ENCODE peak calls at places on chromosomes 2 and 18, in five cellular contexts. K is esophagus squamous epithelium, I is brain microvascular endothelial cell, F is pancreas, B is adrenal gland. U is an unnamed sample.

GRCh38 chr2:222912117-222912516 is 51.3 kb downstream of the ACSL3 start:
- DNase-seq in K (no peak), I (no peak), F (no peak), B (no peak), U (no peak)

GRCh38 chr18:56001576-56001975 is 413.6 kb upstream of the TCF4 start:
- DNase-seq in K (no peak), I (no peak), F (no peak), B (no peak), U (no peak)

GRCh38 chr2:96771792-96772618 is 11.3 kb downstream of the CNNM4 start:
- DNase-seq in K (no peak), I (no peak), F (peak), B (no peak), U (no peak)

GRCh38 chr18:39653221-39653620 is 2087.6 kb upstream of the CELF4 start:
- DNase-seq in K (no peak), I (no peak), F (no peak), B (no peak), U (no peak)

GRCh38 chr2:66897181-66897580 is 462.3 kb downstream of the MEIS1 start:
- DNase-seq in K (no peak), I (peak), F (no peak), B (no peak), U (no peak)

GRCh38 chr18:74635202-74635969 is 37.7 kb downstream of the ZNF407 start:
- DNase-seq in K (no peak), I (no peak), F (no peak), B (no peak), U (no peak)

GRCh38 chr2:10658041-10658913 is 31.5 kb downstream of the NOL10 start:
- DNase-seq in K (no peak), I (peak), F (no peak), B (no peak), U (peak)

GRCh38 chr2:147524912-147525311 is 319.9 kb upstream of the ACVR2A start:
- DNase-seq in K (no peak), I (no peak), F (no peak), B (no peak), U (no peak)

GRCh38 chr18:63317556-63317946 is 2.0 kb downstream of the BCL2 start:
- DNase-seq in K (no peak), I (no peak), F (no peak), B (no peak), U (no peak)

GRCh38 chr2:62202019-62202722 is 6.3 kb downstream of the B3GNT2 start:
- DNase-seq in K (no peak), I (no peak), F (no peak), B (peak), U (no peak)

GRCh38 chr2:20706786-20707185 is 39.8 kb downstream of the GDF7 start:
- DNase-seq in K (no peak), I (no peak), F (no peak), B (no peak), U (no peak)

GRCh38 chr2:10286216-10287037 is 16.3 kb upstream of the HPCAL1 start:
- DNase-seq in K (no peak), I (no peak), F (peak), B (no peak), U (no peak)

GRCh38 chr2:36697424-36698066 is 1.0 kb downstream of the VIT start:
- DNase-seq in K (no peak), I (no peak), F (no peak), B (no peak), U (no peak)

GRCh38 chr2:235595420-235596010 is 101.7 kb downstream of the AGAP1 start:
- DNase-seq in K (no peak), I (peak), F (no peak), B (peak), U (no peak)

GRCh38 chr2:116510117-116510671 is 1304.3 kb upstream of the DDX18 start:
- DNase-seq in K (no peak), I (no peak), F (no peak), B (no peak), U (no peak)

GRCh38 chr2:173119069-173119807 is 43.6 kb downstream of the MAP3K20 start:
- DNase-seq in K (no peak), I (no peak), F (peak), B (no peak), U (no peak)

GRCh38 chr2:73028841-73029240 is 42.7 kb downstream of the SFXN5 start:
- DNase-seq in K (no peak), I (peak), F (no peak), B (no peak), U (no peak)

GRCh38 chr2:201482543-201482942 is 31.0 kb downstream of the STRADB start:
- DNase-seq in K (no peak), I (no peak), F (no peak), B (no peak), U (no peak)

GRCh38 chr2:120564213-120565094 is 171.2 kb upstream of the GLI2 start:
- DNase-seq in K (no peak), I (no peak), F (no peak), B (no peak), U (peak)

GRCh38 chr2:240163056-240163714 is 22.7 kb upstream of the OTOS start:
- DNase-seq in K (no peak), I (no peak), F (no peak), B (no peak), U (no peak)

GRCh38 chr2:213164263-213164662 is 12.9 kb upstream of the IKZF2 start:
- DNase-seq in K (no peak), I (no peak), F (no peak), B (no peak), U (no peak)

GRCh38 chr18:75220786-75221355 is 10.3 kb downstream of the TSHZ1 start:
- DNase-seq in K (no peak), I (no peak), F (no peak), B (no peak), U (no peak)

GRCh38 chr2:179751184-179751809 is 110.1 kb downstream of the ZNF385B start:
- DNase-seq in K (no peak), I (no peak), F (no peak), B (no peak), U (no peak)

GRCh38 chr18:79446931-79447330 is 51.2 kb downstream of the NFATC1 start:
- DNase-seq in K (no peak), I (no peak), F (no peak), B (no peak), U (no peak)

GRCh38 chr2:205730191-205730590 is 47.9 kb downstream of the NRP2 start:
- DNase-seq in K (no peak), I (no peak), F (no peak), B (no peak), U (no peak)

GRCh38 chr18:47175283-47175894 is 775 bp downstream of the IER3IP1 start:
- DNase-seq in K (no peak), I (no peak), F (no peak), B (peak), U (no peak)

DNA sequence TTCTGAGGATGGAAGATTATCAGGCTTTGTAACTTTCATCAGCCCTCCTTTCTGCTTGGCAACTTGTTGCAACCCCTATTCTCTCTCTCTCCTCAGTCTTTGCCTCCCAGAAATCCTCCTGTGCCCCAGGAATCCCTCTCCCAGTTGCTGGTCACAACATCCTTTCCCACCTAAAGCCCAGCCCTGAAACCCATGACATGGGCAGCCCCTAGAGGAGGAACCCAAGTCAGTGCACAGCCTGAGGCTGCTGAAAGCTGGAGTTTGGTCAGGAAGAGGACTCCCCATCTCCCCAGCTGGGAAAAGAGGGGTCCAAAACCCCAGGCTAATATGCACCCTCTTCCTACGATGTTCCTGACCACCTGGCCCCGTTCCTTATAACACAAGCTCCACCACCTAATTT is 29.5 kb downstream of the PKDCC start:
- DNase-seq in K (no peak), I (no peak), F (no peak), B (no peak), U (no peak)
- TF ChIP-seq CTCF in K (no peak), I (peak), F (no peak), B (no peak), U (peak)

DNA sequence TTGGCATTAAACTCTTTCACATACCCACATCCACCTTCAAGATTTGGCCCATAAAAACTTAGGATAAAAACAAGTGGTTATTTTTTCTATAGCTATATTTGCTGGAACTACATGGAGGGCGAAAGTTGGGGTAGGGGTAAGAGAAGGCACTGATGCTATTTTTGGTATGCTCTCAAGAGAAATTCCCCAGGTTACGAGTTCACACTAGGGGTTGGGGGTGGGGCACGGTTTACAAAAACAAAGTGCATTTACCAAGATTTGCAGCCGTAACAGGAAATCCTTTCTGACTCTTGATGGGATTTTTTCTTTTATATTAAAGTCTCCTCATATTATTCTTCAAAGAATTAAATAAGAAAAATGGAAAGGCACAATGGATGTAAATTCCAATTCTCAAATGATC is 6.8 kb downstream of the SERPINE2 start:
- DNase-seq in K (no peak), I (no peak), F (no peak), B (no peak), U (no peak)
- H3K4me3 ChIP-seq in K (no peak), I (no peak), F (no peak), B (no peak), U (no peak)

GRCh38 chr2:86485103-86485502 is 43.9 kb downstream of the KDM3A start:
- DNase-seq in K (no peak), I (no peak), F (no peak), B (no peak), U (no peak)

GRCh38 chr2:86484385-86484784 is 43.2 kb downstream of the KDM3A start:
- DNase-seq in K (no peak), I (no peak), F (no peak), B (no peak), U (no peak)

GRCh38 chr2:86489542-86489941 is 48.4 kb downstream of the KDM3A start:
- DNase-seq in K (no peak), I (no peak), F (no peak), B (no peak), U (no peak)

GRCh38 chr2:86488561-86489250 is 47.5 kb downstream of the KDM3A start:
- DNase-seq in K (no peak), I (no peak), F (no peak), B (no peak), U (no peak)

GRCh38 chr2:86487062-86487461 is 45.9 kb downstream of the KDM3A start:
- DNase-seq in K (no peak), I (no peak), F (no peak), B (no peak), U (no peak)
- TF ChIP-seq CTCF in K (no peak), I (no peak), F (no peak), B (no peak), U (no peak)

GRCh38 chr18:3217930-3218647 is 1.7 kb downstream of the MYOM1 start:
- DNase-seq in K (no peak), I (peak), F (no peak), B (no peak), U (peak)

GRCh38 chr18:3216987-3217386 is 2.8 kb downstream of the MYOM1 start:
- DNase-seq in K (no peak), I (no peak), F (no peak), B (no peak), U (no peak)

GRCh38 chr18:3218817-3219216 is 951 bp downstream of the MYOM1 start:
- DNase-seq in K (no peak), I (no peak), F (no peak), B (no peak), U (no peak)

GRCh38 chr18:3221496-3221895 is 1.7 kb upstream of the MYOM1 start:
- DNase-seq in K (no peak), I (no peak), F (no peak), B (no peak), U (no peak)

GRCh38 chr18:3219621-3220335 is at the start of gene MYOM1:
- DNase-seq in K (no peak), I (no peak), F (no peak), B (no peak), U (no peak)
- H3K4me3 ChIP-seq in K (peak), I (no peak), F (peak), B (no peak), U (no peak)

U was measured in retinal pigment epithelial cell.